ENCODE peak calls at places on chromosomes 12 and 14, in four cellular contexts. E is HCT116, F is HepG2, T is K562. L is an unnamed sample.

GRCh38 chr12:6067152-6067916 is 57.1 kb downstream of the VWF start:
- DNase-seq in E (peak), F (peak), T (peak), L (peak)

GRCh38 chr14:22973217-22974032 is 8.9 kb downstream of the AJUBA start:
- DNase-seq in E (no peak), F (peak), T (peak), L (peak)

GRCh38 chr12:18895946-18896345 is 158.0 kb downstream of the CAPZA3 start:
- DNase-seq in E (no peak), F (no peak), T (peak), L (no peak)

GRCh38 chr14:32595496-32595895 is 266.4 kb downstream of the AKAP6 start:
- DNase-seq in E (no peak), F (no peak), T (no peak), L (no peak)

GRCh38 chr12:80040075-80040738 is 59.1 kb upstream of the OTOGL start:
- DNase-seq in E (no peak), F (no peak), T (peak), L (no peak)

GRCh38 chr14:95039259-95039992 is 117.9 kb downstream of the DICER1 start:
- DNase-seq in E (no peak), F (no peak), T (no peak), L (peak)

GRCh38 chr14:96077983-96078686 is 39.0 kb downstream of the C14orf132 start:
- DNase-seq in E (no peak), F (no peak), T (no peak), L (peak)

GRCh38 chr14:83164016-83164415 is 1630.4 kb upstream of the SEL1L start:
- DNase-seq in E (no peak), F (no peak), T (no peak), L (no peak)

GRCh38 chr12:19491863-19492262 is 52.6 kb downstream of the AEBP2 start:
- DNase-seq in E (no peak), F (no peak), T (no peak), L (no peak)

GRCh38 chr12:98644433-98644711 is 216 bp downstream of the IKBIP start:
- DNase-seq in E (peak), F (no peak), T (no peak), L (no peak)

GRCh38 chr12:98644712-98645571 is at the start of the genes APAF1 and IKBIP:
- DNase-seq in E (peak), F (peak), T (peak), L (peak)

GRCh38 chr12:98645572-98646067 is 530 bp downstream of the APAF1 start:
- DNase-seq in E (no peak), F (no peak), T (peak), L (no peak)

GRCh38 chr12:98646165-98646764 is 1.2 kb downstream of the APAF1 start:
- DNase-seq in E (peak), F (peak), T (peak), L (no peak)
- TF ChIP-seq ELF1 in E (no peak), F (no peak), T (no peak), L (no peak)

GRCh38 chr14:60195179-60195810 is 30.1 kb upstream of the DHRS7 start:
- DNase-seq in E (no peak), F (no peak), T (peak), L (no peak)
- H3K9ac ChIP-seq in E (no peak), F (no peak), T (no peak), L (no peak)

GRCh38 chr12:104953323-104953722 is 4.8 kb downstream of the SLC41A2 start:
- DNase-seq in E (no peak), F (no peak), T (peak), L (no peak)

GRCh38 chr12:104955703-104956102 is 2.4 kb downstream of the SLC41A2 start:
- DNase-seq in E (no peak), F (no peak), T (no peak), L (no peak)

GRCh38 chr12:104951759-104952509 is 6.2 kb downstream of the SLC41A2 start:
- DNase-seq in E (no peak), F (no peak), T (no peak), L (no peak)

GRCh38 chr12:104956870-104957301 is 1.2 kb downstream of the SLC41A2 start:
- DNase-seq in E (no peak), F (no peak), T (no peak), L (no peak)

GRCh38 chr12:104952816-104953215 is 5.3 kb downstream of the SLC41A2 start:
- DNase-seq in E (no peak), F (no peak), T (peak), L (no peak)
- TF ChIP-seq ELF1 in E (no peak), F (no peak), T (no peak), L (no peak)

DNA sequence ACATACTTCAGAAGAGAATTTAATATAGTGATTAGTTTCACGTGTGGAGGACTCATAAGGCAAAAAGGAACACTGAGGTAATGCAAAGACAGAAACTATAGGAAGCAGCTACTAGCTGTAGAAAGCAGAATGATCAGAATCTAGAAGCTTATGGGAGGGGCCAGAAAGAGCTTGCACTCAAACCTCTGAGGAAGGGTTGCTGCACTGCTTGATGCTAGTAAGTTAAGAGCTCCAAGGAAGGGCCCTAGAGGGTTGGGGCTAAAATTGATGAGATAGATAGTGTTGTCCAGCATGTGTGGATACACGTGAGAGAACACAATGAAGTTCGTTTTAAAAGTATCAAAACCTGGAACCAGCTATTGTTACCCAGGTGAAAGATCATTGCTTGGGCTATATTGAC is 311.1 kb downstream of the SLC6A15 start:
- DNase-seq in E (no peak), F (no peak), T (no peak), L (no peak)
- H3K9ac ChIP-seq in E (no peak), F (no peak), T (no peak), L (no peak)

GRCh38 chr12:12202747-12203146 is 64.1 kb downstream of the LRP6 start:
- DNase-seq in E (no peak), F (no peak), T (no peak), L (peak)

GRCh38 chr12:12201274-12201758 is 65.5 kb downstream of the LRP6 start:
- DNase-seq in E (no peak), F (no peak), T (peak), L (no peak)

GRCh38 chr12:12198124-12198523 is 68.7 kb downstream of the LRP6 start:
- DNase-seq in E (no peak), F (no peak), T (no peak), L (no peak)

GRCh38 chr12:12202105-12202504 is 64.7 kb downstream of the LRP6 start:
- DNase-seq in E (no peak), F (no peak), T (no peak), L (no peak)

DNA sequence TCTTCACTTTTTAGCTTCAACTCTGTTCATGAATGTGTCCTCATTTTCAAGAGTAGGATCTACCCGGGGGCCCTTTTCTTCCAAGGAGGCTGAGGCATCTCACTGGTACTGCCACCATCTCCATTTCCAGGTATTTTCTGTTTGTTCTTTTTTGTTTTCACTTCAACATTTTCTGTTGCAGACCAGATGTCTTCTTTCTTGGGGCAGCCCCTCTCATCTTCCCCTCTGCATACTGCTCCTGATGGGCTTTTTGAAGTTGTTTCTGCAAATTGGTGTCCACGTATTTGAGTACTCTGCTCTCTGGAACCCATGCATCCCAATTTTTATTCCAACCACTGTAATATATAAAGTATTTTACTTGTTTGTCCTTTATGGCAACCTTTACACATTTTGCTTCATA is 66.5 kb downstream of the LRP6 start:
- DNase-seq in E (no peak), F (no peak), T (no peak), L (no peak)
- TF ChIP-seq ELF1 in E (no peak), F (no peak), T (no peak), L (no peak)

DNA sequence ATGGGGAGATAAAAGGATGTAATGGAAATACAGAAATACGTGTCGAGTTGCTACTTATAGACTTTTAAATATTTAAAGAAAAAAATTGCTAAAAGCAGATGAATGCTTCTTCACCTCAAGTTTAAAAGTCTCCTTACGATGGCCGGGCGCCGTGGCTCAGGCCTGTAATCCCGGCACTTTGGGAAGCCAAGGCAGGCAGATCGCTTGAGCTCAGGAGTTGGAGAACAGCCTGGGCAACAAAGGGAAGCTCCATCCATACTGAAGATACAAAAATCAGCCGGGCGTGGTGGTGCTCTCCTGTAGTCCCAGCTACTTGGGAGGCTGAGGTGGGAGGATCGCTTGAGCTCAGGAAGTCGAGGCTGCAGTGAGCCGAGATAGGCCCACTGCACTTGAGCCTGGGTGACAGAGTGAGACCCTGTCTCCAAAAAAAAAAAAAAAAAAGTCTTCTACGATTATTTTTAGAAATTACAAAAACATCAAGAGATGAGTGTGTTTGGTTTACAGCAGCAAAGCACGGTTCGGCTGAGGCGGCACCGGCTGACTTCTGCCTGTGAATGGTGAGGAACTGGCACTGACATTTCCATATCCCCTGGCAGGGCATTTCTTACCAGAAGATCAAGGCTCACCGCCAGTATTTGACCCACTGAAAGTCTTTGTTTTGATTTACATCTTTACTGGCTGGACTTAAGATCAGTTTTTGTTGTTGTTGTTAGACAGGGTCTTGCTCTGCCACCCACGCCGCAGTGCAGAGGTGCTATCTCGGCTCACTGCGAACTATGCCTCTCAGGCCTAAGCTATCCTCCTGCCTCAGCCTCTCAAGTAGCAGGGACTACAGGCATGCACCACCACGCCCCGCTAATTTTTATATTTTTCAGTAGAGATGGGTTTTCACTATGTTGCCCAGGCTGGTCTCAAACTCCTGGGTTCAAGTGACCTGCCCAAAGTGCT is 3.9 kb upstream of the MTA1 start:
- DNase-seq in E (no peak), F (no peak), T (no peak), L (no peak)
- H3K9ac ChIP-seq in E (no peak), F (peak), T (peak), L (peak)

GRCh38 chr12:64695550-64695949 is 63.7 kb downstream of the GNS start:
- DNase-seq in E (no peak), F (no peak), T (no peak), L (no peak)

GRCh38 chr12:64694130-64695078 is 64.8 kb downstream of the GNS start:
- DNase-seq in E (no peak), F (no peak), T (peak), L (no peak)

GRCh38 chr12:64688715-64689114 is 70.5 kb downstream of the GNS start:
- DNase-seq in E (no peak), F (no peak), T (no peak), L (no peak)

GRCh38 chr12:64691227-64691792 is 67.9 kb downstream of the GNS start:
- DNase-seq in E (no peak), F (no peak), T (no peak), L (no peak)

DNA sequence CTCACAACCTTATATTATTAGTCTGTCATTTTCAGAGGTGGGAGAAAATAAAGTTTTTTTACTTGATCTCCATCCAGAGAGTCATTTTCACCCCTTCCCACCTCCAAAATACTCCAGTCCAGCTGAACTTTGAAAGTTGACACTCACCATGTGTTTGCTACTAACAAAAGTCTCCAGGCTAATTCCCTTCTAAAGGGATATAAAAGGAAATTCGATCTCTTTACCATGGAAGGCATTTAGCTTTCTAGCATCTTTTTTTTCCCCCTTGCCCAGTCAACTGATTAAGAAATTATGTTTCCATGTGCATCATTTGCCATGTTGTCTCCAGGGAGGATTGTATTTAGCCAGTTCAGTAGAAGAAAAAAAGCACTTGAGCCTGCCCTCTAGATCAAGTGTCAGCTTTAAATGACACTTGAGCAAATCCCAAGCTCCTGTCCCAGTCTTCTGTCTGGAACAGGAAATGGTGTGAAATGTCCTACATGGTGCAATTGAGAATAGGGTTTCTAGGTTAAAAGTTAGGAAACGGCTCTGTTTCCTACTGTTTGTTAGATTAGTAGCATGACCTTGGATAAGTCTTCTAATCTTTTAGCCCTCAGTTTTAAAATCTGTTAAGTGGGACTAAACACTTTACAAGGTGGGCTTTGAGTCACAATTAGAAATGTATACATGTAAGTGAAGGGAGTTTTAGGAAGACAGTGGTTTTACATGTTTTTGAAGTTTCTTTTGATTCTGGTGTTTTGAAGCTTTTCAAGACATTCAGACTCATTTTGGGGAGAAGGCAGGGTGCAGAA is 67.2 kb downstream of the GNS start:
- DNase-seq in E (no peak), F (no peak), T (no peak), L (no peak)
- TF ChIP-seq ELF1 in E (no peak), F (no peak), T (no peak), L (no peak)

GRCh38 chr12:31387466-31387865 is 61.5 kb upstream of the SINHCAF start:
- DNase-seq in E (no peak), F (no peak), T (peak), L (no peak)
- H3K9ac ChIP-seq in E (no peak), F (no peak), T (no peak), L (no peak)

GRCh38 chr14:21965042-21965441 is 291.4 kb upstream of the OR4E1 start:
- DNase-seq in E (no peak), F (no peak), T (no peak), L (no peak)
- TF ChIP-seq ELF1 in E (no peak), F (no peak), T (no peak), L (no peak)